ENCODE peak calls at places on chromosomes 3 and 15, in nine cellular contexts. I is psoas muscle, L is endothelial cell, B is upper lobe of right lung, P is body of pancreas, Z is AG10803, H is epithelial cell of esophagus, D is AG04450, S is Caco-2. F is an unnamed sample.

GRCh38 chr15:96171842-96172241 is 158.7 kb upstream of the NR2F2 start:
- DNase-seq in I (no peak), L (no peak), B (no peak), P (no peak), Z (no peak), H (peak), D (no peak), S (peak), F (no peak)

GRCh38 chr3:177057768-177058167 is 139.5 kb downstream of the TBL1XR1 start:
- DNase-seq in I (no peak), L (no peak), B (no peak), P (no peak), Z (no peak), H (peak), D (no peak), S (no peak), F (no peak)

GRCh38 chr3:90062631-90063200 is 955.3 kb downstream of the EPHA3 start:
- DNase-seq in I (no peak), L (no peak), B (no peak), P (no peak), Z (no peak), H (peak), D (no peak), S (no peak), F (no peak)

GRCh38 chr3:183725387-183725786 is 27.8 kb downstream of the YEATS2 start:
- DNase-seq in I (no peak), L (no peak), B (no peak), P (no peak), Z (no peak), H (no peak), D (no peak), S (no peak), F (no peak)

GRCh38 chr15:77702211-77702957 is 69.7 kb upstream of the LINGO1 start:
- DNase-seq in I (no peak), L (peak), B (no peak), P (peak), Z (no peak), H (peak), D (no peak), S (peak), F (no peak)

GRCh38 chr15:63070681-63071129 is 28.2 kb downstream of the TPM1 start:
- DNase-seq in I (no peak), L (no peak), B (no peak), P (no peak), Z (no peak), H (no peak), D (no peak), S (no peak), F (no peak)

GRCh38 chr3:188362405-188362831 is 208.5 kb downstream of the LPP start:
- DNase-seq in I (no peak), L (no peak), B (no peak), P (no peak), Z (peak), H (peak), D (no peak), S (no peak), F (no peak)

GRCh38 chr3:59052803-59053411 is 3.1 kb upstream of the CFAP20DC start:
- DNase-seq in I (no peak), L (no peak), B (no peak), P (peak), Z (peak), H (peak), D (peak), S (peak), F (no peak)

GRCh38 chr15:67746022-67746421 is 79.3 kb upstream of the SKOR1 start:
- DNase-seq in I (no peak), L (no peak), B (no peak), P (no peak), Z (peak), H (peak), D (no peak), S (no peak), F (no peak)

GRCh38 chr3:12782172-12782815 is 14.2 kb upstream of the CAND2 start:
- DNase-seq in I (no peak), L (no peak), B (peak), P (peak), Z (no peak), H (no peak), D (peak), S (peak), F (no peak)

GRCh38 chr3:157099337-157100078 is 60.4 kb downstream of the CCNL1 start:
- DNase-seq in I (no peak), L (no peak), B (no peak), P (no peak), Z (peak), H (peak), D (no peak), S (no peak), F (no peak)

GRCh38 chr3:174618368-174618767 is 240.8 kb upstream of the NAALADL2 start:
- DNase-seq in I (no peak), L (no peak), B (no peak), P (no peak), Z (no peak), H (no peak), D (no peak), S (no peak), F (no peak)

GRCh38 chr3:78791745-78792144 is 976.1 kb downstream of the ROBO1 start:
- DNase-seq in I (no peak), L (no peak), B (no peak), P (no peak), Z (no peak), H (no peak), D (no peak), S (no peak), F (no peak)

GRCh38 chr3:126406389-126407296 is 11.9 kb downstream of the CFAP100 start:
- DNase-seq in I (no peak), L (no peak), B (no peak), P (no peak), Z (no peak), H (no peak), D (no peak), S (no peak), F (no peak)

GRCh38 chr3:29515451-29515850 is 234.6 kb downstream of the RBMS3 start:
- DNase-seq in I (no peak), L (no peak), B (no peak), P (no peak), Z (peak), H (peak), D (no peak), S (no peak), F (no peak)

GRCh38 chr3:181631901-181632300 is 79.8 kb upstream of the SOX2 start:
- DNase-seq in I (no peak), L (no peak), B (no peak), P (no peak), Z (no peak), H (peak), D (no peak), S (no peak), F (no peak)

DNA sequence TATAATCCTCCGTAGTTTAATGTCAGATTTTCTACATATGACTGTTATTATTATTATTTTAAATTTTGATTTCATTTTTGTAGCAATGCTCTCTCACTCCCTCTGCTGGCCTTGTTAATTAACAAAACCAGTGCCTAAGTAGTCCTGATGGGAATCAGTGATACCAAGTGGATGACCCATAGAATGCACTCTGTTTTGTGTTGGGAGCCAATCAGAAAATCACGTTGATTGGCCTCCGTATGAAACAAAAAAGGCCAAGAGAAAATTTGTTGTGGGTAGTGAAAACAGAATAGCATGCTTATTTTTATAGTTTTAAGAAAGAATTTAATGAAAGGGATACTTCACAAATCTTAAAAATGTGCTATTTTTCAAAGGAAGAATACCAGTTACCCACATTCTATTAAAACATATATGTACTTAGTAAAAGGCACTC is 34.4 kb upstream of the MEIS2 start:
- DNase-seq in I (no peak), L (no peak), B (no peak), P (peak), Z (peak), H (peak), D (no peak), S (peak), F (no peak)
- TF ChIP-seq CTCF in I (peak), L (peak), B (peak), P (peak), Z (peak), H (peak), D (peak), S (peak), F (peak)

DNA sequence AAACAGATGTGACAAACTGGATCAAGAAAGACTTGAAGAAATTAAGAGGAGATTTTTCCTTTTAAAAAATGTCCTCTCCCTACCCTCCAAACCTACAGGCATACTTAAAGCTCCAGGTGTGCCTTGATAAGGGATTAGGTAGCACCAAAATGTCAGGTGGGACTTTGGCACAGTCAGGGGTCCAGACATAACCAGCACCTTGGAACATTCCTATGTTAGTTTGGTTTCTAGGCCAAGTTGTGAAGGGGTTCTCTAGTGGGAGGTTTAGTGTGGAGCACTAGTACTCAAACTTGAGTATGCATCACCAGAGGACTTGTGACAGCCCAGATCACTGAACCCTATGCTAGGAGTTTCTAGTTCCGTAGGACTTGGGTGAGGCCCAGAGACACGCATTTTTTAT is 13.9 kb downstream of the ILDR1 start:
- DNase-seq in I (no peak), L (no peak), B (no peak), P (no peak), Z (no peak), H (no peak), D (no peak), S (no peak), F (no peak)
- TF ChIP-seq CTCF in I (no peak), L (no peak), B (no peak), P (no peak), Z (no peak), H (no peak), D (no peak), S (no peak), F (no peak)

GRCh38 chr3:48662753-48663488 is at the start of gene CELSR3:
- DNase-seq in I (peak), L (peak), B (peak), P (peak), Z (peak), H (peak), D (peak), S (peak), F (peak)

GRCh38 chr3:48662140-48662752 is 440 bp downstream of the CELSR3 start:
- DNase-seq in I (no peak), L (no peak), B (no peak), P (no peak), Z (no peak), H (no peak), D (no peak), S (peak), F (no peak)

GRCh38 chr3:48664929-48665328 is 2.2 kb upstream of the CELSR3 start:
- DNase-seq in I (no peak), L (no peak), B (no peak), P (no peak), Z (no peak), H (no peak), D (no peak), S (no peak), F (no peak)

GRCh38 chr3:48663489-48664312 is 1.0 kb upstream of the CELSR3 start:
- DNase-seq in I (peak), L (peak), B (peak), P (peak), Z (peak), H (peak), D (peak), S (peak), F (peak)

GRCh38 chr3:48664313-48664644 is 1.6 kb upstream of the CELSR3 start:
- DNase-seq in I (no peak), L (no peak), B (no peak), P (no peak), Z (no peak), H (no peak), D (no peak), S (no peak), F (no peak)
- TF ChIP-seq CTCF in I (peak), L (peak), B (no peak), P (no peak), Z (no peak), H (no peak), D (no peak), S (no peak), F (peak)

GRCh38 chr3:27684302-27684701 is 37.8 kb downstream of the EOMES start:
- DNase-seq in I (no peak), L (no peak), B (no peak), P (no peak), Z (no peak), H (no peak), D (no peak), S (no peak), F (no peak)
- TF ChIP-seq CTCF in I (no peak), L (no peak), B (no peak), P (no peak), Z (no peak), H (no peak), D (no peak), S (no peak), F (no peak)

F was measured in chondrocyte.